ENCODE peak calls at places on chromosomes 1 and 21, in four cellular contexts. R is SHP77, F is left cardiac atrium, Z is NCI-H146. B is an unnamed sample.

GRCh38 chr1:29586991-29587745 is 350.8 kb downstream of the PTPRU start:
- DNase-seq in F (no peak), R (no peak), Z (no peak), B (no peak)

GRCh38 chr1:157025321-157025720 is 20.2 kb downstream of the ARHGEF11 start:
- DNase-seq in Z (no peak), F (no peak), R (no peak), B (no peak)

GRCh38 chr1:94736073-94736472 is 84.1 kb upstream of the SLC44A3 start:
- DNase-seq in Z (no peak), R (no peak), F (no peak), B (no peak)

GRCh38 chr21:46029201-46029924 is 47.8 kb downstream of the COL6A1 start:
- DNase-seq in R (no peak), Z (no peak), F (no peak), B (no peak)

GRCh38 chr1:214581785-214582184 is 21.2 kb upstream of the CENPF start:
- DNase-seq in F (no peak), Z (no peak), R (no peak), B (no peak)

GRCh38 chr1:235854347-235854746 is 12.4 kb downstream of the LYST start:
- DNase-seq in F (no peak), Z (no peak), R (no peak), B (no peak)

GRCh38 chr1:106986603-106987002 is 69.9 kb upstream of the PRMT6 start:
- DNase-seq in Z (peak), R (no peak), F (no peak), B (no peak)

GRCh38 chr1:35047188-35047858 is 15.6 kb upstream of the ZMYM6 start:
- DNase-seq in F (no peak), R (no peak), Z (no peak), B (no peak)

GRCh38 chr1:101039245-101039644 is 13.7 kb upstream of the DPH5 start:
- DNase-seq in F (no peak), R (no peak), Z (no peak), B (no peak)

GRCh38 chr1:41758490-41758889 is 160.2 kb downstream of the HIVEP3 start:
- DNase-seq in F (no peak), R (no peak), Z (no peak), B (no peak)

GRCh38 chr1:78038071-78038470 is 7.7 kb upstream of the GIPC2 start:
- DNase-seq in Z (no peak), R (no peak), F (no peak), B (no peak)

GRCh38 chr1:230972855-230973271 is 5.8 kb downstream of the TTC13 start:
- DNase-seq in F (no peak), Z (no peak), R (no peak), B (no peak)

GRCh38 chr1:149936076-149936991 is at the start of gene MTMR11:
- DNase-seq in F (no peak), Z (no peak), R (no peak), B (peak)

GRCh38 chr1:53688703-53689102 is 50.3 kb downstream of the GLIS1 start:
- DNase-seq in Z (no peak), R (no peak), F (no peak), B (no peak)

GRCh38 chr1:114164840-114165543 is 11.3 kb upstream of the SYT6 start:
- DNase-seq in Z (no peak), R (no peak), F (no peak), B (no peak)

GRCh38 chr1:29826646-29827045 is 590.3 kb downstream of the PTPRU start:
- DNase-seq in F (no peak), Z (no peak), R (no peak), B (no peak)

GRCh38 chr1:155978973-155979429 is 654 bp upstream of the ARHGEF2 start:
- DNase-seq in F (no peak), R (no peak), Z (no peak), B (no peak)

GRCh38 chr1:182446033-182446669 is 3.8 kb upstream of the RGSL1 start:
- DNase-seq in F (no peak), Z (peak), R (peak), B (peak)

GRCh38 chr1:213951876-213952275 is 35.9 kb upstream of the PROX1 start:
- DNase-seq in R (no peak), Z (no peak), F (no peak), B (no peak)

GRCh38 chr21:46144464-46145070 is 10.8 kb downstream of the FTCD start:
- DNase-seq in R (no peak), F (no peak), Z (no peak), B (no peak)

GRCh38 chr21:35072960-35073359 is 23.9 kb upstream of the RUNX1 start:
- DNase-seq in Z (no peak), R (no peak), F (peak), B (no peak)

GRCh38 chr21:19998450-19998849 is 999.8 kb upstream of the NCAM2 start:
- DNase-seq in Z (no peak), R (no peak), F (no peak), B (no peak)

GRCh38 chr1:110048923-110049601 is 14.6 kb downstream of the STRIP1 start:
- DNase-seq in R (no peak), Z (no peak), F (no peak), B (no peak)

GRCh38 chr1:66728021-66728420 is 24.2 kb upstream of the DYNLT5 start:
- DNase-seq in F (no peak), Z (no peak), R (no peak), B (no peak)

GRCh38 chr1:170562644-170563338 is 30.8 kb downstream of the GORAB start:
- DNase-seq in F (peak), Z (no peak), R (peak), B (peak)

GRCh38 chr1:12040457-12041051 is 21.3 kb downstream of the MIIP start:
- DNase-seq in F (no peak), Z (no peak), R (no peak), B (no peak)

GRCh38 chr1:17826165-17826488 is 71.0 kb downstream of the ACTL8 start:
- DNase-seq in Z (peak), R (no peak), F (peak), B (peak)

GRCh38 chr1:66346057-66346795 is 187.7 kb upstream of the SGIP1 start:
- DNase-seq in Z (no peak), R (no peak), F (no peak), B (no peak)

GRCh38 chr1:55580845-55581332 is 365.7 kb upstream of the USP24 start:
- DNase-seq in Z (no peak), R (no peak), F (no peak), B (no peak)

GRCh38 chr21:42330380-42331336 is 15.4 kb upstream of the TFF3 start:
- DNase-seq in R (no peak), F (no peak), Z (peak), B (no peak)

GRCh38 chr1:219123041-219123440 is 50.6 kb upstream of the LYPLAL1 start:
- DNase-seq in Z (no peak), F (no peak), R (no peak), B (no peak)

GRCh38 chr1:111204923-111205723 is 4.7 kb upstream of the DENND2D start:
- DNase-seq in Z (no peak), R (no peak), F (no peak), B (no peak)

GRCh38 chr1:116268211-116268610 is 104.8 kb upstream of the ATP1A1 start:
- DNase-seq in F (peak), R (peak), Z (no peak), B (no peak)

GRCh38 chr1:46816930-46817329 is 18.1 kb downstream of the CYP4B1 start:
- DNase-seq in F (no peak), Z (no peak), R (no peak), B (no peak)

GRCh38 chr1:12549106-12549459 is 68.9 kb downstream of the DHRS3 start:
- DNase-seq in F (peak), Z (no peak), R (peak), B (no peak)

GRCh38 chr1:23657659-23658275 is 33.8 kb upstream of the RPL11 start:
- DNase-seq in F (peak), Z (no peak), R (peak), B (peak)

GRCh38 chr1:155729031-155729898 is 40.4 kb downstream of the DAP3 start:
- DNase-seq in R (peak), F (peak), Z (peak), B (peak)

GRCh38 chr1:55702064-55702463 is 486.9 kb upstream of the USP24 start:
- DNase-seq in R (peak), Z (no peak), F (no peak), B (peak)

B was measured in HEK293T.